ENCODE peak calls at places on chromosomes 13 and 19, in seven cellular contexts. V is astrocyte of the spinal cord, G is lower leg skin, A is left ventricle myocardium inferior, Z is GM12878, C is choroid plexus epithelial cell, Q is psoas muscle. L is an unnamed sample.

GRCh38 chr13:50284540-50284939 is 269.3 kb downstream of the KCNRG start:
- DNase-seq in V (no peak), A (no peak), C (no peak), Z (no peak), Q (no peak), G (no peak), L (peak)

GRCh38 chr13:64855506-64855905 is 2374.6 kb downstream of the PCDH9 start:
- DNase-seq in V (peak), Q (no peak), Z (no peak), G (no peak), C (peak), A (no peak), L (no peak)

GRCh38 chr13:104204177-104204576 is 1138.0 kb upstream of the SLC10A2 start:
- DNase-seq in C (no peak), G (no peak), Q (no peak), V (no peak), Z (no peak), A (no peak), L (no peak)

GRCh38 chr13:93778548-93778947 is 551.9 kb downstream of the GPC6 start:
- DNase-seq in Q (no peak), A (no peak), C (no peak), G (no peak), V (no peak), Z (no peak), L (no peak)

GRCh38 chr13:111022241-111022640 is 92.9 kb upstream of the ARHGEF7 start:
- DNase-seq in Q (no peak), G (no peak), A (no peak), V (no peak), Z (no peak), C (no peak), L (no peak)

GRCh38 chr13:27168870-27169525 is 2.6 kb downstream of the USP12 start:
- DNase-seq in C (no peak), G (no peak), A (no peak), Q (no peak), V (no peak), Z (no peak), L (no peak)

GRCh38 chr13:104650426-104650825 is 1584.2 kb upstream of the SLC10A2 start:
- DNase-seq in V (no peak), Z (no peak), C (no peak), Q (no peak), G (no peak), A (no peak), L (no peak)

GRCh38 chr19:55490478-55491436 is 2.5 kb downstream of the SSC5D start:
- DNase-seq in C (no peak), G (no peak), A (no peak), Q (no peak), Z (no peak), V (no peak), L (no peak)

GRCh38 chr19:47781590-47782318 is 3.3 kb downstream of the SELENOW start:
- DNase-seq in Z (no peak), C (peak), A (peak), V (no peak), Q (peak), G (no peak), L (no peak)

GRCh38 chr13:45873491-45874360 is 22.2 kb upstream of the SIAH3 start:
- DNase-seq in Q (no peak), C (peak), Z (no peak), A (no peak), V (peak), G (no peak), L (no peak)

GRCh38 chr13:27621366-27622101 is at the start of gene POLR1D:
- DNase-seq in C (peak), G (peak), Z (peak), A (peak), Q (peak), V (peak), L (peak)

GRCh38 chr19:42096255-42096837 is 20.4 kb downstream of the ZNF574 start:
- DNase-seq in Z (no peak), Q (no peak), V (no peak), A (no peak), C (no peak), G (no peak), L (no peak)

GRCh38 chr19:28652790-28653189 is 560.2 kb downstream of the UQCRFS1 start:
- DNase-seq in V (no peak), G (no peak), Z (no peak), Q (no peak), A (no peak), C (no peak), L (no peak)

GRCh38 chr13:111370570-111371150 is 50.2 kb downstream of the TEX29 start:
- DNase-seq in V (no peak), C (no peak), Z (no peak), Q (no peak), A (no peak), G (peak), L (no peak)

GRCh38 chr13:88895261-88895941 is 1224.2 kb downstream of the SLITRK5 start:
- DNase-seq in G (no peak), V (no peak), Z (no peak), Q (no peak), C (no peak), A (no peak), L (no peak)

GRCh38 chr19:51547397-51548212 is 16.1 kb upstream of the SIGLEC6 start:
- DNase-seq in C (peak), A (no peak), V (no peak), G (no peak), Q (no peak), Z (no peak), L (no peak)

GRCh38 chr19:18649371-18650047 is 12.7 kb downstream of the KLHL26 start:
- DNase-seq in C (peak), G (peak), V (peak), Z (no peak), Q (peak), A (peak), L (no peak)

GRCh38 chr19:51294211-51294976 is 17.1 kb upstream of the IGLON5 start:
- DNase-seq in V (no peak), Z (no peak), A (no peak), Q (no peak), G (peak), C (no peak), L (no peak)

GRCh38 chr13:39590466-39591036 is 12.4 kb downstream of the LHFPL6 start:
- DNase-seq in Q (no peak), Z (no peak), A (no peak), V (no peak), G (no peak), C (no peak), L (no peak)

GRCh38 chr13:33543631-33544030 is 258.1 kb upstream of the STARD13 start:
- DNase-seq in Q (no peak), G (no peak), Z (no peak), A (no peak), V (no peak), C (no peak), L (no peak)

GRCh38 chr19:37975596-37976515 is 68.8 kb downstream of the SIPA1L3 start:
- DNase-seq in Z (no peak), G (peak), Q (no peak), A (no peak), V (no peak), C (no peak), L (peak)

GRCh38 chr19:11046608-11047354 is 42.5 kb upstream of the LDLR start:
- DNase-seq in Q (no peak), C (no peak), G (no peak), Z (peak), A (no peak), V (no peak), L (peak)

GRCh38 chr13:98544105-98544710 is 32.7 kb downstream of the STK24 start:
- DNase-seq in V (no peak), C (peak), Q (no peak), G (no peak), Z (no peak), A (no peak), L (no peak)

GRCh38 chr19:18762125-18763023 is 28.7 kb downstream of the COMP start:
- DNase-seq in V (peak), A (peak), G (peak), Z (no peak), C (peak), Q (peak), L (no peak)

DNA sequence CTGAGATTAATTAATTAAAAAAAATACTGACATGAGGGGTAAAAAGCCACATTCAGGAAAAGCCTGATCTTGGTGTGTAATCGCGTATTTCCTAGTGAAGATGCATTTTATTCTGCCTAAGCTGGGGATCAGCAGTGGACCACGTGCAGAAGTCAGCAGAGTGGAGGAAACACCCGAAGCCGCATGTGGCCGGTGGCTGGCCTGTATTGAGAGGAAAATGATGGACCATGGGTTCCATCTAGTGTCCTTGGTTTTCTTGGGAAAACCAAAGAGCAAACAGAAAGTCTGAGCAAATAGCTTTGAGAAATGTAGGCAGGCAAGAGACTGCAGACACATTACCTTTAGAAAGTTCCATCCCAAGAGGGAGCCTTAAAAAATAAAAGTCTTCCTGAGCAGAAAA is 23.7 kb upstream of the SHISA2 start:
- DNase-seq in A (no peak), Q (no peak), G (no peak), C (peak), V (peak), Z (no peak), L (no peak)
- TF ChIP-seq CTCF in A (no peak), Q (no peak), G (no peak), C (peak), V (no peak), Z (no peak), L (no peak)

DNA sequence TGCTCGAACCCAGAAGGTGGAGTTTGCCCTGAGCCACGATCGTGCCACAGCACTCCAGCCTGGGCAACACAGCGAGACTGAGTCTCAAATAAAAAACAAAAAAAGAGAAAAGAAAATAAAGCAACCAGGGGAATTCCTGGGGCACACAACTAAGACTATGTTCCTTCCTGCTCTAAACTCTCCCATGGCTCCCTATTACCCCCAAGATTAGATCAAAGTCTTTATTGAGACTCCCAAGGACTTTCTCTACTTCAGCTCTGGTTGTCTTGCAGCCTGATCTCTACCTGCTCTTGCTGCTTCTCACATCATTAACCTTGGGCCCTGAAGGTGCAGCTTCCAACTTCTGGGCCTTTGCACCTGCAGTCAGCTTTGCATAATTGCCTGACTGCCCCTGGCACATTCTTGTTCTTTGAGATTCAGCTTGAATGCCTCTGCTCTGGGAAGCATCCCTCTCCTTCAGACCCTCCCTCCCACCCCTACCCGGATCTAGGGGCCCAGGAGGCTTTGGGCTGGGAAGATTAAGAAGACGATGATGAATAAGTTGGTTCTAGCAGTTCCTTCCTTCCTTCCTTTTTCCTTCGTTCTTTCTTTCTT is 16.8 kb upstream of the CERS4 start:
- DNase-seq in V (no peak), A (no peak), Q (no peak), C (no peak), Z (no peak), G (no peak), L (no peak)
- H3K4me3 ChIP-seq in V (no peak), A (no peak), Q (no peak), C (no peak), Z (no peak), G (no peak), L (no peak)

GRCh38 chr13:51584731-51585191 is 499 bp downstream of the WDFY2 start:
- DNase-seq in C (peak), G (no peak), V (peak), A (peak), Z (no peak), Q (peak), L (peak)

GRCh38 chr13:51585696-51586095 is 1.4 kb downstream of the WDFY2 start:
- DNase-seq in C (peak), Z (no peak), A (no peak), G (no peak), Q (no peak), V (peak), L (no peak)

GRCh38 chr13:51585234-51585672 is 991 bp downstream of the WDFY2 start:
- DNase-seq in G (no peak), Z (no peak), C (peak), Q (no peak), A (no peak), V (peak), L (no peak)

GRCh38 chr13:51583469-51583874 is 790 bp upstream of the WDFY2 start:
- DNase-seq in Q (no peak), C (no peak), G (no peak), V (no peak), A (no peak), Z (no peak), L (no peak)

GRCh38 chr13:51583875-51584730 is at the start of gene WDFY2:
- DNase-seq in C (peak), G (peak), V (peak), A (peak), Z (peak), Q (peak), L (peak)
- TF ChIP-seq CTCF in C (peak), G (no peak), V (no peak), A (peak), Z (no peak), Q (no peak), L (no peak)

DNA sequence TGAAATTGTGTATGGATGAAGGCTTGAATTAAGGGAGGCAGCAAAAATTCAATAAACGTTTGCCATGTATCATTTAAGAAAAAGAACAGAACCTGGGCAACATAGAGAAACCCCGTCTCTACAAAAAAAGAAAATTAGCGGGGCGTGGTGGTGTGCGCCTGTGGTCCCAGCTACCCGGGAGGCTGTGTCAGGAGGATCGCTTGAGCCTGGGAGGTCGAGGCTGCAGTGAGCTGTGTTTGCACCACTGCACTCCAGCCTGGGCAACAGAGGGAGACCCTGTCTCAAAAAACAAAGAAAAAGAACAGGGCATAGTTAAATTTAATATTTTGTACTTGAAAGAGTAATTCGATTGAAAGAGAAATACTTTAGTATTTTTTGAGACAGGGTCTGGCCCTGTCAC is 1.4 kb downstream of the UBA2 start:
- DNase-seq in G (no peak), V (no peak), Z (no peak), C (no peak), Q (no peak), A (no peak), L (no peak)
- H3K4me3 ChIP-seq in G (no peak), V (peak), Z (peak), C (peak), Q (peak), A (peak), L (peak)

L was measured in GM06990.